ENCODE peak calls at places on chromosomes 11 and 22, in nine cellular contexts. One of them, this sample, is unnamed.

GRCh38 chr22:41966607-41967240 is 2.5 kb upstream of the SEPTIN3 start:
- DNase-seq in NCI-H1417: peak; percentile 6
- DNase-seq in cardiac fibroblast: peak; percentile 87
- DNase-seq in SJSA1: no peak
- DNase-seq in pons: peak; percentile 90
- DNase-seq in NCI-H774: no peak
- DNase-seq in brain microvascular endothelial cell: peak; percentile 83
- DNase-seq in activated CD4-positive, alpha-beta T cell treated with anti-CD3 and anti-CD28 coated beads for 48 hours: peak; percentile 55
- DNase-seq in activated T-cell treated with anti-CD3 and anti-CD28 coated beads for 1 hour: no peak
- DNase-seq in this sample: peak; percentile 90

GRCh38 chr11:104916442-104916841 is 18.2 kb upstream of the CASP12 start:
- DNase-seq in NCI-H1417: no peak
- DNase-seq in cardiac fibroblast: no peak
- DNase-seq in SJSA1: no peak
- DNase-seq in pons: no peak
- DNase-seq in NCI-H774: no peak
- DNase-seq in brain microvascular endothelial cell: no peak
- DNase-seq in activated CD4-positive, alpha-beta T cell treated with anti-CD3 and anti-CD28 coated beads for 48 hours: no peak
- DNase-seq in activated T-cell treated with anti-CD3 and anti-CD28 coated beads for 1 hour: no peak
- DNase-seq in this sample: peak; percentile 68

GRCh38 chr11:75516886-75517285 is 8.9 kb downstream of the GDPD5 start:
- DNase-seq in NCI-H1417: no peak
- DNase-seq in cardiac fibroblast: no peak
- DNase-seq in SJSA1: no peak
- DNase-seq in pons: no peak
- DNase-seq in NCI-H774: no peak
- DNase-seq in brain microvascular endothelial cell: no peak
- DNase-seq in activated CD4-positive, alpha-beta T cell treated with anti-CD3 and anti-CD28 coated beads for 48 hours: no peak
- DNase-seq in activated T-cell treated with anti-CD3 and anti-CD28 coated beads for 1 hour: no peak
- DNase-seq in this sample: no peak

GRCh38 chr11:66904055-66904454 is 47.2 kb downstream of the LRFN4 start:
- DNase-seq in NCI-H1417: no peak
- DNase-seq in cardiac fibroblast: no peak
- DNase-seq in SJSA1: no peak
- DNase-seq in pons: no peak
- DNase-seq in NCI-H774: no peak
- DNase-seq in brain microvascular endothelial cell: peak; percentile 28
- DNase-seq in activated CD4-positive, alpha-beta T cell treated with anti-CD3 and anti-CD28 coated beads for 48 hours: no peak
- DNase-seq in activated T-cell treated with anti-CD3 and anti-CD28 coated beads for 1 hour: no peak
- DNase-seq in this sample: peak; percentile 29

GRCh38 chr11:1229471-1230120 is 6.7 kb downstream of the MUC5B start:
- DNase-seq in NCI-H1417: no peak
- DNase-seq in cardiac fibroblast: no peak
- DNase-seq in SJSA1: no peak
- DNase-seq in pons: no peak
- DNase-seq in NCI-H774: no peak
- DNase-seq in brain microvascular endothelial cell: no peak
- DNase-seq in activated CD4-positive, alpha-beta T cell treated with anti-CD3 and anti-CD28 coated beads for 48 hours: no peak
- DNase-seq in activated T-cell treated with anti-CD3 and anti-CD28 coated beads for 1 hour: no peak
- DNase-seq in this sample: no peak

GRCh38 chr11:132844956-132845355 is 687.3 kb downstream of the OPCML start:
- DNase-seq in NCI-H1417: no peak
- DNase-seq in cardiac fibroblast: peak; percentile 76
- DNase-seq in SJSA1: no peak
- DNase-seq in pons: no peak
- DNase-seq in NCI-H774: no peak
- DNase-seq in brain microvascular endothelial cell: peak; percentile 91
- DNase-seq in activated CD4-positive, alpha-beta T cell treated with anti-CD3 and anti-CD28 coated beads for 48 hours: no peak
- DNase-seq in activated T-cell treated with anti-CD3 and anti-CD28 coated beads for 1 hour: no peak
- DNase-seq in this sample: no peak

GRCh38 chr11:117166491-117166890 is 12.1 kb upstream of the SIDT2 start:
- DNase-seq in NCI-H1417: no peak
- DNase-seq in cardiac fibroblast: no peak
- DNase-seq in SJSA1: no peak
- DNase-seq in pons: no peak
- DNase-seq in NCI-H774: no peak
- DNase-seq in brain microvascular endothelial cell: no peak
- DNase-seq in activated CD4-positive, alpha-beta T cell treated with anti-CD3 and anti-CD28 coated beads for 48 hours: no peak
- DNase-seq in activated T-cell treated with anti-CD3 and anti-CD28 coated beads for 1 hour: no peak
- DNase-seq in this sample: no peak

GRCh38 chr11:109423860-109424190 is 1.8 kb downstream of the C11orf87 start:
- DNase-seq in NCI-H1417: no peak
- DNase-seq in cardiac fibroblast: no peak
- DNase-seq in SJSA1: no peak
- DNase-seq in pons: no peak
- DNase-seq in NCI-H774: no peak
- DNase-seq in brain microvascular endothelial cell: no peak
- DNase-seq in activated CD4-positive, alpha-beta T cell treated with anti-CD3 and anti-CD28 coated beads for 48 hours: no peak
- DNase-seq in activated T-cell treated with anti-CD3 and anti-CD28 coated beads for 1 hour: no peak
- DNase-seq in this sample: no peak

GRCh38 chr11:12397953-12398352 is 20.6 kb downstream of the PARVA start:
- DNase-seq in NCI-H1417: no peak
- DNase-seq in cardiac fibroblast: peak; percentile 96
- DNase-seq in SJSA1: peak; percentile 73
- DNase-seq in pons: no peak
- DNase-seq in NCI-H774: no peak
- DNase-seq in brain microvascular endothelial cell: peak; percentile 83
- DNase-seq in activated CD4-positive, alpha-beta T cell treated with anti-CD3 and anti-CD28 coated beads for 48 hours: no peak
- DNase-seq in activated T-cell treated with anti-CD3 and anti-CD28 coated beads for 1 hour: no peak
- DNase-seq in this sample: peak; percentile 38

GRCh38 chr11:16596231-16596630 is 142.2 kb upstream of the C11orf58 start:
- DNase-seq in NCI-H1417: no peak
- DNase-seq in cardiac fibroblast: no peak
- DNase-seq in SJSA1: no peak
- DNase-seq in pons: no peak
- DNase-seq in NCI-H774: no peak
- DNase-seq in brain microvascular endothelial cell: no peak
- DNase-seq in activated CD4-positive, alpha-beta T cell treated with anti-CD3 and anti-CD28 coated beads for 48 hours: no peak
- DNase-seq in activated T-cell treated with anti-CD3 and anti-CD28 coated beads for 1 hour: no peak
- DNase-seq in this sample: no peak

GRCh38 chr11:78202733-78203167 is 14.0 kb downstream of the USP35 start:
- DNase-seq in NCI-H1417: no peak
- DNase-seq in cardiac fibroblast: no peak
- DNase-seq in SJSA1: no peak
- DNase-seq in pons: no peak
- DNase-seq in NCI-H774: no peak
- DNase-seq in brain microvascular endothelial cell: no peak
- DNase-seq in activated CD4-positive, alpha-beta T cell treated with anti-CD3 and anti-CD28 coated beads for 48 hours: peak; percentile 41
- DNase-seq in activated T-cell treated with anti-CD3 and anti-CD28 coated beads for 1 hour: peak; percentile 32
- DNase-seq in this sample: peak; percentile 49

This sample was measured in dermis blood vessel endothelial cell.